ENCODE peak calls at places on chromosomes 7 and 10, in five cellular contexts. K, W, I, L and N are unnamed samples.

GRCh38 chr10:101137271-101137670 is 6.2 kb downstream of the TLX1 start:
- DNase-seq in K (no peak), W (no peak), I (no peak), L (no peak), N (no peak)

GRCh38 chr10:34479520-34480179 is 335.4 kb downstream of the PARD3 start:
- DNase-seq in K (no peak), W (no peak), I (no peak), L (no peak), N (no peak)

GRCh38 chr7:27940341-27940740 is 200.4 kb downstream of the TAX1BP1 start:
- DNase-seq in K (no peak), W (no peak), I (no peak), L (no peak), N (no peak)

GRCh38 chr10:122126763-122127659 is 138.0 kb downstream of the TACC2 start:
- DNase-seq in K (peak; percentile 71), W (peak; percentile 97), I (no peak), L (no peak), N (peak; percentile 82)

GRCh38 chr7:74587435-74588126 is 69.9 kb upstream of the GTF2I start:
- DNase-seq in K (peak; percentile 65), W (peak; percentile 91), I (peak; percentile 89), L (peak; percentile 40), N (peak; percentile 80)

GRCh38 chr10:86258488-86258887 is 108.1 kb downstream of the GRID1 start:
- DNase-seq in K (no peak), W (peak; percentile 19), I (no peak), L (no peak), N (no peak)

GRCh38 chr7:69839782-69840181 is 241.5 kb downstream of the AUTS2 start:
- DNase-seq in K (no peak), W (peak; percentile 25), I (no peak), L (no peak), N (no peak)

GRCh38 chr10:86393401-86393800 is 26.8 kb upstream of the GRID1 start:
- DNase-seq in K (no peak), W (no peak), I (no peak), L (no peak), N (no peak)

GRCh38 chr7:84399661-84400060 is 205.1 kb upstream of the SEMA3A start:
- DNase-seq in K (no peak), W (no peak), I (no peak), L (no peak), N (no peak)

GRCh38 chr10:35822316-35822715 is 180.2 kb upstream of the FZD8 start:
- DNase-seq in K (no peak), W (peak; percentile 56), I (peak; percentile 61), L (peak; percentile 8), N (peak; percentile 75)

GRCh38 chr7:123929107-123929506 is 4.1 kb downstream of the SPAM1 start:
- DNase-seq in K (no peak), W (no peak), I (no peak), L (no peak), N (no peak)

GRCh38 chr7:88217675-88218427 is 2.0 kb downstream of the SRI start:
- DNase-seq in K (no peak), W (peak; percentile 19), I (no peak), L (no peak), N (no peak)

GRCh38 chr10:7199152-7199760 is 211.6 kb downstream of the SFMBT2 start:
- DNase-seq in K (peak; percentile 4), W (peak; percentile 83), I (no peak), L (no peak), N (peak; percentile 4)

GRCh38 chr10:95675403-95676116 is 18.2 kb downstream of the TCTN3 start:
- DNase-seq in K (no peak), W (no peak), I (no peak), L (no peak), N (no peak)

GRCh38 chr7:125427676-125428075 is 498.1 kb upstream of the POT1 start:
- DNase-seq in K (no peak), W (no peak), I (no peak), L (no peak), N (no peak)

GRCh38 chr10:125060486-125060850 is 99.9 kb downstream of the CTBP2 start:
- DNase-seq in K (no peak), W (peak; percentile 87), I (no peak), L (no peak), N (no peak)

GRCh38 chr10:120156614-120157274 is 264.2 kb downstream of the SEC23IP start:
- DNase-seq in K (no peak), W (no peak), I (no peak), L (no peak), N (no peak)

GRCh38 chr7:100583132-100584045 is 2.5 kb downstream of the LRCH4 start:
- DNase-seq in K (no peak), W (peak; percentile 53), I (peak; percentile 51), L (peak; percentile 6), N (no peak)

GRCh38 chr7:49852619-49853462 is 79.4 kb downstream of the VWC2 start:
- DNase-seq in K (no peak), W (peak; percentile 24), I (peak; percentile 61), L (peak; percentile 14), N (no peak)

GRCh38 chr7:18361756-18362155 is 133.8 kb upstream of the HDAC9 start:
- DNase-seq in K (no peak), W (peak; percentile 45), I (peak; percentile 26), L (no peak), N (peak; percentile 24)

GRCh38 chr7:98234429-98235147 is 17.4 kb downstream of the TECPR1 start:
- DNase-seq in K (no peak), W (no peak), I (no peak), L (no peak), N (no peak)

GRCh38 chr10:6108631-6109443 is 20.0 kb downstream of the RBM17 start:
- DNase-seq in K (no peak), W (peak; percentile 36), I (no peak), L (no peak), N (no peak)

GRCh38 chr10:47111329-47111862 is 188.6 kb upstream of the GDF10 start:
- DNase-seq in K (no peak), W (no peak), I (no peak), L (no peak), N (no peak)

GRCh38 chr7:157818701-157819516 is 482.1 kb downstream of the DNAJB6 start:
- DNase-seq in K (no peak), W (no peak), I (no peak), L (no peak), N (no peak)

GRCh38 chr10:56537984-56538383 is 176.9 kb upstream of the ZWINT start:
- DNase-seq in K (no peak), W (peak; percentile 83), I (no peak), L (no peak), N (no peak)

GRCh38 chr10:62817120-62817762 is 1.1 kb upstream of the EGR2 start:
- DNase-seq in K (no peak), W (peak; percentile 58), I (peak; percentile 80), L (peak; percentile 27), N (no peak)

GRCh38 chr10:30491832-30492530 is 58.0 kb downstream of the MAP3K8 start:
- DNase-seq in K (no peak), W (no peak), I (no peak), L (no peak), N (no peak)

GRCh38 chr10:30495687-30496086 is 61.7 kb downstream of the MAP3K8 start:
- DNase-seq in K (no peak), W (peak; percentile 40), I (no peak), L (no peak), N (no peak)

GRCh38 chr10:30494558-30494957 is 60.6 kb downstream of the MAP3K8 start:
- DNase-seq in K (no peak), W (no peak), I (no peak), L (no peak), N (no peak)

GRCh38 chr10:30491204-30491603 is 57.2 kb downstream of the MAP3K8 start:
- DNase-seq in K (no peak), W (no peak), I (no peak), L (no peak), N (peak; percentile 55)

DNA sequence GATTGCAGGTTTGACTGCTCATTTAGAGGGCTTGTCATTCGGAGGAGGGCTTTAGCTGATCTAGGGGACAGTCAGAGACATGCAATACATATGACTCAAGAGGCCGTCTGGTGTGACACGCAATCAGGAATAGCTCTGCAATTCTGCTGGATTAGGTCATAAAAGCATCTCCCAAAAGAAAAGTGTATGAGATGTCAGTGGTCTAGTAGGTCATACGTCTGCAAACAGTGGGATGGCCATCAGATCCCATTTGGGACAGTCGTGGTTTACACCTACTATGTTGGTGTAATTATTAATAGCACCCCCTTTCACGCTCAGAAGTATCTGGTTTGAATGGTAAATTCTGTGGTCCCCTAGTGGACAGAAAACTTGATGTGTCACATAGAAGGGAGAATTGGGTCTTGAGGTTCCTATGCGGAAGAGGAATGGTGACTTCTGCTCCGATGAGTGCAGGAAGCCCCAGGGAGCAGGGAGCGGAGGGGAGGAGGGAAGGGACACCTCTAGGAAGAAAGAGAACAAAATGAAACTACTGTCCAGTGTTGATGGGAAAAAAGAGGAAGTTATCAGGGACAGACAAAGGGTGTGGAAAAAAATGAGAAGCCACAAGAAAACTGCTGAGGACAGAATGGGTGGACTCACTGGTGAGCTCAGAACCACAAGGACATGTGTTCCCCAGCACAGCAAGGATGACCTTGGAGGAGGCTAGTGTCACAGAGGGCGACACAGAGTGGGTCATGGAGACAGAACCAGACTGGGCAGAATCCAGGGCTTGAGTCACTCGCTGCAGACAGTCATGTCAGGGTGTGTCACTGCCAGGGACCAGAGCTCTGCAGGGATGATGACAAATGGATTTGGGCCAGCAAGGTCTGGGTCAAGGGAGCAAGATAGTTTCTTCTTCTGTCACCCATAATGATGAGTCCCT is 59.9 kb downstream of the MAP3K8 start:
- DNase-seq in K (peak; percentile 7), W (peak; percentile 57), I (no peak), L (no peak), N (peak; percentile 20)
- H3K4me3 ChIP-seq in K (no peak overlapping the region), W (no peak overlapping the region), I (no peak overlapping the region), L (no peak overlapping the region), N (no peak overlapping the region)

GRCh38 chr7:14196555-14196954 is 207.1 kb upstream of the ETV1 start:
- DNase-seq in K (peak; percentile 2), W (peak; percentile 45), I (no peak), L (no peak), N (no peak)
- H3K4me3 ChIP-seq in K (no peak overlapping the region), W (no peak overlapping the region), I (no peak overlapping the region), L (no peak overlapping the region), N (no peak overlapping the region)

DNA sequence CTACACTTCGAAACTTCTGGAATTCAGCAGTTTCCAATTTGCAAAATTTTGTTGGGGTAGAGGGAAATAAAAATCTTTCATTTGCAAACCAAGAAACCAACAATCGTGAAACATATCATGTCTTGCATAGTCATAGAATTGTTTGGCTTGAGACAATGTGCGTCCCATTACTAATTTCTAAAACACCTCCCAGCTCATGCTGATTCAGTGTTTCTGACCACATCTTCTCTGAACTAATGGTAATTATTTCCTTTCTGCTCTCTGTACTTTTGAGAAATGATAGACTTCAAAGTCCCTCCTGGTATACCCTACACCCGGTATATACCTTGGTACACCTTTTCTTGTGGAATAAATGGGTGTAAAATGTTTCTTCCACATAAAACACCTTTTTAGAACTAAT is 41.8 kb upstream of the TSPAN13 start:
- DNase-seq in K (no peak), W (peak; percentile 85), I (no peak), L (no peak), N (no peak)
- H3K4me3 ChIP-seq in K (no peak overlapping the region), W (no peak overlapping the region), I (no peak overlapping the region), L (no peak overlapping the region), N (no peak overlapping the region)

GRCh38 chr7:24914465-24914859 is 65.5 kb downstream of the OSBPL3 start:
- DNase-seq in K (no peak), W (no peak), I (no peak), L (no peak), N (no peak)

GRCh38 chr7:24912874-24913514 is 67.0 kb downstream of the OSBPL3 start:
- DNase-seq in K (no peak), W (no peak), I (no peak), L (no peak), N (no peak)

GRCh38 chr7:24916463-24917040 is 63.4 kb downstream of the OSBPL3 start:
- DNase-seq in K (no peak), W (peak; percentile 59), I (no peak), L (no peak), N (no peak)

GRCh38 chr7:24912424-24912823 is 67.6 kb downstream of the OSBPL3 start:
- DNase-seq in K (no peak), W (no peak), I (no peak), L (no peak), N (no peak)

GRCh38 chr7:24913791-24914464 is 66.0 kb downstream of the OSBPL3 start:
- DNase-seq in K (no peak), W (no peak), I (no peak), L (no peak), N (no peak)
- H3K4me3 ChIP-seq in K (no peak overlapping the region), W (no peak overlapping the region), I (no peak overlapping the region), L (no peak overlapping the region), N (no peak overlapping the region)